ENCODE peak calls at places on chromosomes 16 and 17, in four cellular contexts. One of them, this sample, is unnamed.

GRCh38 chr17:81118308-81119221 is 46.7 kb upstream of the PVALEF start:
- DNase-seq in activated B cell treated with CpG ODN at 0.5 μM for 24 hours: no peak
- DNase-seq in tibial nerve: no peak
- DNase-seq in neural crest cell: no peak
- DNase-seq in this sample: no peak

GRCh38 chr16:3496386-3496785 is 1.1 kb upstream of the C16orf90 start:
- DNase-seq in activated B cell treated with CpG ODN at 0.5 μM for 24 hours: no peak
- DNase-seq in tibial nerve: no peak
- DNase-seq in neural crest cell: no peak
- DNase-seq in this sample: no peak

GRCh38 chr17:56595831-56596740 is 2.6 kb downstream of the NOG start:
- DNase-seq in activated B cell treated with CpG ODN at 0.5 μM for 24 hours: no peak
- DNase-seq in tibial nerve: no peak
- DNase-seq in neural crest cell: peak
- DNase-seq in this sample: peak

GRCh38 chr16:12688972-12689850 is 114.5 kb downstream of the CPPED1 start:
- DNase-seq in activated B cell treated with CpG ODN at 0.5 μM for 24 hours: no peak
- DNase-seq in tibial nerve: no peak
- DNase-seq in neural crest cell: no peak
- DNase-seq in this sample: no peak

GRCh38 chr16:54283735-54284318 is 2.8 kb downstream of the IRX3 start:
- DNase-seq in activated B cell treated with CpG ODN at 0.5 μM for 24 hours: no peak
- DNase-seq in tibial nerve: no peak
- DNase-seq in neural crest cell: no peak
- DNase-seq in this sample: no peak

GRCh38 chr16:67252806-67253497 is 4.2 kb downstream of the SLC9A5 start:
- DNase-seq in activated B cell treated with CpG ODN at 0.5 μM for 24 hours: no peak
- DNase-seq in tibial nerve: no peak
- DNase-seq in neural crest cell: no peak
- DNase-seq in this sample: no peak

GRCh38 chr16:3057181-3058166 is 8.0 kb upstream of the IL32 start:
- DNase-seq in activated B cell treated with CpG ODN at 0.5 μM for 24 hours: no peak
- DNase-seq in tibial nerve: no peak
- DNase-seq in neural crest cell: no peak
- DNase-seq in this sample: no peak

GRCh38 chr16:58732545-58733247 is 1.4 kb downstream of the GOT2 start:
- DNase-seq in activated B cell treated with CpG ODN at 0.5 μM for 24 hours: no peak
- DNase-seq in tibial nerve: no peak
- DNase-seq in neural crest cell: no peak
- DNase-seq in this sample: no peak

GRCh38 chr16:56266981-56267607 is 75.8 kb downstream of the GNAO1 start:
- DNase-seq in activated B cell treated with CpG ODN at 0.5 μM for 24 hours: no peak
- DNase-seq in tibial nerve: no peak
- DNase-seq in neural crest cell: no peak
- DNase-seq in this sample: no peak

GRCh38 chr17:2050871-2051387 is 4.0 kb upstream of the HIC1 start:
- DNase-seq in activated B cell treated with CpG ODN at 0.5 μM for 24 hours: no peak
- DNase-seq in tibial nerve: no peak
- DNase-seq in neural crest cell: no peak
- DNase-seq in this sample: no peak

GRCh38 chr17:45900136-45900535 is 5.8 kb downstream of the MAPT start:
- DNase-seq in activated B cell treated with CpG ODN at 0.5 μM for 24 hours: no peak
- DNase-seq in tibial nerve: no peak
- DNase-seq in neural crest cell: no peak
- DNase-seq in this sample: no peak

GRCh38 chr17:76271669-76272540 is 6.8 kb downstream of the UBALD2 start:
- DNase-seq in activated B cell treated with CpG ODN at 0.5 μM for 24 hours: peak
- DNase-seq in tibial nerve: no peak
- DNase-seq in neural crest cell: no peak
- DNase-seq in this sample: no peak

GRCh38 chr17:55391764-55392467 is 29.7 kb downstream of the MMD start:
- DNase-seq in activated B cell treated with CpG ODN at 0.5 μM for 24 hours: no peak
- DNase-seq in tibial nerve: no peak
- DNase-seq in neural crest cell: no peak
- DNase-seq in this sample: no peak

GRCh38 chr17:13518271-13519000 is 83.3 kb downstream of the HS3ST3A1 start:
- DNase-seq in activated B cell treated with CpG ODN at 0.5 μM for 24 hours: no peak
- DNase-seq in tibial nerve: no peak
- DNase-seq in neural crest cell: no peak
- DNase-seq in this sample: no peak

GRCh38 chr16:30977502-30977901 is 7.5 kb upstream of the HSD3B7 start:
- DNase-seq in activated B cell treated with CpG ODN at 0.5 μM for 24 hours: no peak
- DNase-seq in tibial nerve: no peak
- DNase-seq in neural crest cell: no peak
- DNase-seq in this sample: no peak

GRCh38 chr17:2082003-2082862 is 27.3 kb downstream of the HIC1 start:
- DNase-seq in activated B cell treated with CpG ODN at 0.5 μM for 24 hours: no peak
- DNase-seq in tibial nerve: no peak
- DNase-seq in neural crest cell: no peak
- DNase-seq in this sample: no peak

GRCh38 chr17:4998666-4999428 is 1.1 kb downstream of the KIF1C start:
- DNase-seq in activated B cell treated with CpG ODN at 0.5 μM for 24 hours: no peak
- DNase-seq in tibial nerve: no peak
- DNase-seq in neural crest cell: no peak
- DNase-seq in this sample: no peak

GRCh38 chr17:47713980-47714689 is 18.9 kb upstream of the TBX21 start:
- DNase-seq in activated B cell treated with CpG ODN at 0.5 μM for 24 hours: no peak
- DNase-seq in tibial nerve: no peak
- DNase-seq in neural crest cell: no peak
- DNase-seq in this sample: no peak
- TF ChIP-seq CTCF in activated B cell treated with CpG ODN at 0.5 μM for 24 hours: no peak
- TF ChIP-seq CTCF in tibial nerve: no peak
- TF ChIP-seq CTCF in neural crest cell: no peak
- TF ChIP-seq CTCF in this sample: no peak

GRCh38 chr16:14180431-14181059 is 109.4 kb downstream of the MRTFB start:
- DNase-seq in activated B cell treated with CpG ODN at 0.5 μM for 24 hours: no peak
- DNase-seq in tibial nerve: no peak
- DNase-seq in neural crest cell: no peak
- DNase-seq in this sample: no peak
- TF ChIP-seq CTCF in activated B cell treated with CpG ODN at 0.5 μM for 24 hours: no peak
- TF ChIP-seq CTCF in tibial nerve: no peak
- TF ChIP-seq CTCF in neural crest cell: no peak
- TF ChIP-seq CTCF in this sample: no peak

GRCh38 chr16:85036398-85037049 is 8.9 kb downstream of the KIAA0513 start:
- DNase-seq in activated B cell treated with CpG ODN at 0.5 μM for 24 hours: no peak
- DNase-seq in tibial nerve: no peak
- DNase-seq in neural crest cell: no peak
- DNase-seq in this sample: no peak
- TF ChIP-seq CTCF in activated B cell treated with CpG ODN at 0.5 μM for 24 hours: no peak
- TF ChIP-seq CTCF in tibial nerve: no peak
- TF ChIP-seq CTCF in neural crest cell: no peak
- TF ChIP-seq CTCF in this sample: no peak

GRCh38 chr17:19410101-19410500 is 931 bp upstream of the RNF112 start:
- DNase-seq in activated B cell treated with CpG ODN at 0.5 μM for 24 hours: no peak
- DNase-seq in tibial nerve: no peak
- DNase-seq in neural crest cell: no peak
- DNase-seq in this sample: no peak

GRCh38 chr17:19412510-19412909 is 1.5 kb downstream of the RNF112 start:
- DNase-seq in activated B cell treated with CpG ODN at 0.5 μM for 24 hours: no peak
- DNase-seq in tibial nerve: no peak
- DNase-seq in neural crest cell: no peak
- DNase-seq in this sample: no peak

GRCh38 chr17:19411641-19412040 is 609 bp downstream of the RNF112 start:
- DNase-seq in activated B cell treated with CpG ODN at 0.5 μM for 24 hours: no peak
- DNase-seq in tibial nerve: no peak
- DNase-seq in neural crest cell: no peak
- DNase-seq in this sample: no peak

GRCh38 chr17:19409509-19409908 is 1.5 kb upstream of the RNF112 start:
- DNase-seq in activated B cell treated with CpG ODN at 0.5 μM for 24 hours: no peak
- DNase-seq in tibial nerve: no peak
- DNase-seq in neural crest cell: no peak
- DNase-seq in this sample: no peak

DNA sequence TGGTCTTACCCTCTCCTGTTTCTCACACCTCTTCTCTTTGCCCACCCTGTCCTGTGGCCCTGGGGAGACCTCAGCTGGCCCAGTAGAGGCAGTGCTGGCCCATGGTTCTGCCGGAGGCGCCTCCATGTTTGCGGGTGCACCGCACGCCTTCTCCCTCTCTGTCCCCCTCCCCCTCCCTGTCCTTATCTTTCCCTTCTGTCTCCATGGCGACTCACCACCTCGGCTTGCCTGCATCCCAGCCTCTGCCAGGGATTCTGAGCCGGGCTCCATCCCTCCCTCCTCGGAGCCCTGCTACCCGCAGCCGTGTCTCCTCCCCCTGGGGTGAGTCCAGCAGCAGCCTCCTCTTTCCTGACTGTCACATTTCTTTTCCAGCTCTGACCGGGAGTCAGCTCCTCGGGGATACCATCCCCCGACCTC is at the start of gene RNF112:
- DNase-seq in activated B cell treated with CpG ODN at 0.5 μM for 24 hours: no peak
- DNase-seq in tibial nerve: no peak
- DNase-seq in neural crest cell: no peak
- DNase-seq in this sample: no peak
- TF ChIP-seq CTCF in activated B cell treated with CpG ODN at 0.5 μM for 24 hours: no peak
- TF ChIP-seq CTCF in tibial nerve: no peak
- TF ChIP-seq CTCF in neural crest cell: no peak
- TF ChIP-seq CTCF in this sample: no peak

DNA sequence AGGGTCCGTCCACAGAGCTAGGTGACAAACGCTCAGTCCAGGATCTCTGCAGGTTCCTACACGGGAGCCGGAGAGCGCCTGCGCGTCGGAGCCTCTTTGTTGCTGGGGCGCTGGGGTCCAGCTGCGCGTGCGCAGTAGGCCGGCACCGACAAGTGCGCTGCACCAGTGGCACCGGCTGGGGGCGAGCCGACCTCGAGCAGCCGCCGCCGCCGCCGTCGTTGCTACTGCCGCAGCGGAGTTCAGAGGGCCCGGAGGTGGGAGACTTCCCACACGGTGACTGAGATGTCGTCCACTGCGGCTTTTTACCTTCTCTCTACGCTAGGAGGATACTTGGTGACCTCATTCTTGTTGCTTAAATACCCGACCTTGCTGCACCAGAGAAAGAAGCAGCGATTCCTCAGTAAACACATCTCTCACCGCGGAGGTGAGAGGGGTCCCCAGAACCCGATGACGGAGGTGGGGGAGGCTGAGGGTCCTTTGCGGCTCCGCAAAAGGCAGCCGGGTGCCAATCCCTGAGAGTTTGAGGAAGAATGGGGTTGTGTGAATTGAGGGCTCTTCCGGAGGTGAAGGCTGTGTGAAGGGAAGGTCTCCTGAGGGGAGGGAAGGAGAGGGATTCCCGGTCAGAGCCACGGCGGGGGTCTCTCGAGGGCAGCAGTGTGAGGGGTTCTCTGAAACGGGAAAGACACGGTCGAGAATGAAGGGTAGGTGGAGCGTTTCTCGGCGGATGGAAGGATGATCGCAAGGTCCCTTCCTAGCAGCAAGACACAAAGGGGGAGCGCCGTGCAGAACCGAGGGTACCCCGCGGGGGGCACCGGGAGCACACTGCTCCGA is at the start of gene GDPD1:
- DNase-seq in activated B cell treated with CpG ODN at 0.5 μM for 24 hours: peak
- DNase-seq in tibial nerve: peak
- DNase-seq in neural crest cell: peak
- DNase-seq in this sample: peak
- TF ChIP-seq CTCF in activated B cell treated with CpG ODN at 0.5 μM for 24 hours: no peak
- TF ChIP-seq CTCF in tibial nerve: peak
- TF ChIP-seq CTCF in neural crest cell: peak
- TF ChIP-seq CTCF in this sample: peak

GRCh38 chr17:70629902-70630301 is 460.6 kb downstream of the KCNJ2 start:
- DNase-seq in activated B cell treated with CpG ODN at 0.5 μM for 24 hours: no peak
- DNase-seq in tibial nerve: no peak
- DNase-seq in neural crest cell: no peak
- DNase-seq in this sample: no peak
- TF ChIP-seq CTCF in activated B cell treated with CpG ODN at 0.5 μM for 24 hours: no peak
- TF ChIP-seq CTCF in tibial nerve: no peak
- TF ChIP-seq CTCF in neural crest cell: peak
- TF ChIP-seq CTCF in this sample: peak